ENCODE peak calls at places on chromosomes 11 and 22, in five cellular contexts. V is astrocyte of the cerebellum, Q is left ventricle myocardium inferior, B is A549, T is esophagus squamous epithelium. O is an unnamed sample.
A peak's percentile ranks its signal among the peaks of the same experiment; 100 is the strongest.

GRCh38 chr11:119014209-119014924 is 3.8 kb downstream of the RPS25 start:
- DNase-seq in V (no peak), Q (no peak), B (no peak), T (no peak), O (no peak)

GRCh38 chr11:118274184-118274583 is 10.1 kb upstream of the MPZL2 start:
- DNase-seq in V (no peak), Q (no peak), B (no peak), T (no peak), O (no peak)

GRCh38 chr11:120932305-120932905 is 91.5 kb upstream of the TBCEL start:
- DNase-seq in V (no peak), Q (no peak), B (no peak), T (no peak), O (no peak)

GRCh38 chr11:15897211-15897960 is 459.0 kb downstream of the SOX6 start:
- DNase-seq in V (no peak), Q (no peak), B (no peak), T (no peak), O (peak; percentile 13)

GRCh38 chr22:47206819-47207218 is 444.4 kb downstream of the TBC1D22A start:
- DNase-seq in V (no peak), Q (no peak), B (no peak), T (no peak), O (no peak)

GRCh38 chr11:58024601-58025091 is 965 bp downstream of the OR9Q1 start:
- DNase-seq in V (no peak), Q (peak; percentile 82), B (no peak), T (no peak), O (no peak)

GRCh38 chr22:38843201-38843715 is 570 bp downstream of the NPTXR start:
- DNase-seq in V (no peak), Q (peak; percentile 41), B (peak; percentile 55), T (no peak), O (peak; percentile 70)

GRCh38 chr11:59776210-59777066 is 21.3 kb downstream of the STX3 start:
- DNase-seq in V (peak; percentile 41), Q (no peak), B (peak; percentile 96), T (no peak), O (peak; percentile 58)

GRCh38 chr11:80082386-80082785 is 641.6 kb upstream of the TENM4 start:
- DNase-seq in V (no peak), Q (no peak), B (no peak), T (no peak), O (no peak)

GRCh38 chr11:27610287-27610686 is 90.0 kb downstream of the BDNF start:
- DNase-seq in V (no peak), Q (no peak), B (no peak), T (no peak), O (no peak)

GRCh38 chr11:119376197-119376847 is 5.2 kb downstream of the USP2 start:
- DNase-seq in V (no peak), Q (peak; percentile 62), B (no peak), T (no peak), O (no peak)

GRCh38 chr11:47631473-47631872 is 10.9 kb downstream of the MTCH2 start:
- DNase-seq in V (no peak), Q (no peak), B (no peak), T (no peak), O (no peak)

GRCh38 chr11:83070044-83070877 is 1.4 kb downstream of the RAB30 start:
- DNase-seq in V (no peak), Q (no peak), B (no peak), T (no peak), O (no peak)

GRCh38 chr11:69012092-69013008 is 696 bp downstream of the MRGPRF start:
- DNase-seq in V (no peak), Q (no peak), B (no peak), T (no peak), O (no peak)

GRCh38 chr22:48089601-48090331 is 1327.3 kb downstream of the TBC1D22A start:
- DNase-seq in V (no peak), Q (peak; percentile 44), B (peak; percentile 16), T (no peak), O (no peak)

GRCh38 chr11:6586434-6587359 is 16.7 kb downstream of the RRP8 start:
- DNase-seq in V (no peak), Q (no peak), B (no peak), T (no peak), O (no peak)

GRCh38 chr11:4851033-4851432 is 2.0 kb upstream of the OR51S1 start:
- DNase-seq in V (peak; percentile 32), Q (no peak), B (no peak), T (no peak), O (no peak)

GRCh38 chr11:36057372-36058045 is 113.6 kb downstream of the LDLRAD3 start:
- DNase-seq in V (no peak), Q (no peak), B (no peak), T (no peak), O (no peak)

GRCh38 chr22:23220485-23221350 is 40.4 kb downstream of the BCR start:
- DNase-seq in V (no peak), Q (peak; percentile 15), B (no peak), T (no peak), O (peak; percentile 15)

GRCh38 chr11:20208622-20209090 is 48.4 kb upstream of the DBX1 start:
- DNase-seq in V (no peak), Q (no peak), B (no peak), T (no peak), O (no peak)

GRCh38 chr11:76984741-76985140 is 49.5 kb upstream of the B3GNT6 start:
- DNase-seq in V (no peak), Q (no peak), B (no peak), T (no peak), O (peak; percentile 31)

GRCh38 chr11:118887219-118887618 is 3.5 kb downstream of the CXCR5 start:
- DNase-seq in V (no peak), Q (no peak), B (no peak), T (no peak), O (no peak)

GRCh38 chr11:82864268-82864667 is 36.0 kb downstream of the PRCP start:
- DNase-seq in V (peak; percentile 13), Q (peak; percentile 20), B (peak; percentile 66), T (no peak), O (peak; percentile 61)

GRCh38 chr22:30439836-30440235 is 14.3 kb downstream of the MTFP1 start:
- DNase-seq in V (no peak), Q (no peak), B (no peak), T (no peak), O (no peak)

GRCh38 chr22:30445438-30445936 is 19.9 kb downstream of the MTFP1 start:
- DNase-seq in V (no peak), Q (no peak), B (no peak), T (no peak), O (no peak)

GRCh38 chr22:30441088-30441487 is 15.5 kb downstream of the MTFP1 start:
- DNase-seq in V (no peak), Q (no peak), B (no peak), T (no peak), O (no peak)

GRCh38 chr22:30439226-30439625 is 13.7 kb downstream of the MTFP1 start:
- DNase-seq in V (no peak), Q (no peak), B (no peak), T (no peak), O (no peak)

DNA sequence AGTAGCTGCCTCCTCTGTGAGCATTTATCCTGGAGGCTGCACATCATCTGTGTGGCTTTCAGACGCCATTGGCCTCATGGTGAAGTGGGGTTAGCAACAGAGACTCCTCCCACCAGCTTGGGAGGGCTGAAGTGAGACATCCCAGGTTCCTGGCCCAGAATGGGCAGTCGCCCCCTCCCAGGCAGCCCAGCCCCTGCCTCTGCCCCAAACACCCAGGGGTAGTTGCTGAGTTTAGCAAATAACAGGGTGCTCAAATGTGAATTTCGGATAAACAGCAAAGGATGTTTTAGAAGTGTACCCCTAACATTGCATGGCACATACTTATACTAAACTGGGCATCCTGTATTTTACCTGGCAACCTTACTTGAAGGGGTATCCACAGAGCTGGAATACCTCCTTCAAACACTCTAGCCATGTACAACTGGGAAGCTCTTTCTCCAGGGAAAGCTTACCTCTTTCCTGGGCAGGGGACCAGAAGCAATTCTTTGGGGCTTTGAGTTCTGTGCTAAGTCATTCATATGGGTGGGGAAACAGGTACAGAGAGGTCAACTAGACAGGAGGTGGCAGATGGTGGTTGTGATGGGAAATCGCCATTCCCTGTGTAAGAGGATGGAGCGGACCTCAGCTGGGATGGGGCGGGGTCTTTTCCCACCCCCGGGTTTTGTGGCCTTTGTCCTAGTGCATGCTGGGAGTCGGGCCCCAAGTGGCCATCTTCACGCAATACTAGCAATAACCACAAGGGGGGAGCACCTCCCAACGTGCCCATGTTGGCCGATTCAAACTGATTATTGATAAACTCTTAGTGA is 19.3 kb downstream of the MTFP1 start:
- DNase-seq in V (no peak), Q (no peak), B (peak; percentile 64), T (no peak), O (peak; percentile 80)
- TF ChIP-seq CTCF in V (peak; percentile 74), Q (peak; percentile 70), B (peak; percentile 60), T (peak; percentile 66), O (peak; percentile 95)

GRCh38 chr22:19146215-19146968 is 1.9 kb upstream of the ESS2 start:
- DNase-seq in V (no peak), Q (no peak), B (peak; percentile 18), T (no peak), O (no peak)

GRCh38 chr22:19148417-19149046 is 1.6 kb downstream of the GSC2 start:
- DNase-seq in V (no peak), Q (no peak), B (no peak), T (no peak), O (no peak)

GRCh38 chr22:19149962-19150361 is at the start of gene GSC2:
- DNase-seq in V (no peak), Q (no peak), B (no peak), T (no peak), O (no peak)

GRCh38 chr22:19149047-19149883 is 827 bp downstream of the GSC2 start:
- DNase-seq in V (no peak), Q (no peak), B (no peak), T (no peak), O (no peak)

GRCh38 chr22:19147193-19147780 is 2.8 kb downstream of the GSC2 start:
- DNase-seq in V (no peak), Q (no peak), B (no peak), T (no peak), O (no peak)
- TF ChIP-seq CTCF in V (no peak), Q (no peak), B (no peak), T (no peak), O (no peak)

DNA sequence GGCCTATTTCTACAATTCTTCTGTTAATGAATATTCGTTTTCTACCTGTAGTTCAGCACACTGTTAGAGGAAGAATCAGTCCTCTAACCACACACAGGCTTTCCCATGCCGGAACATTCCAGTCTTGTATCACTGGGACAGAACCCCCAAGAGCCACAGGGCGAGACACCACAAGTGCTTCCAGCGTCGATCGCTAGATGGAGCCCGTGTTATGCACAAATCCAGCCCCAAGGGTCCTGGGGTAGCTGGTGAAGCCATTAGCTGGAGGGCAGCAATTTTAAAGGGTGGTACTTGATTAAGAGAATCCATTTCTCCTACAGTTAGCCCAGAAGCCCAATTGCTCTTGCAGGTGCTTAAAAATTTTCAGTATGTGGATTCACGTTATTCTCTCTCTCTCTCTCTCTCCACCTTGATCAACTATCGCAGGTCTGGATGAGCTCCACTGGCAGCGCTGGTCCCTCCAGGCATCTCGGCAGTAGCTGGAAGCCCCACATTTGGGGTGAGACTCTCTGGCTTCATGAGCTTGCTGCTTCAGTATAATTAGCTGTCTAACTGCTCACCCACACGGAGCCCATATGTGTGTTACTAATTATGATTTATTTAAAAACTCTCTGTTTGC is 148.2 kb upstream of the SNX19 start:
- DNase-seq in V (peak; percentile 51), Q (peak; percentile 25), B (peak; percentile 54), T (no peak), O (peak; percentile 47)
- TF ChIP-seq CTCF in V (peak; percentile 94), Q (peak; percentile 82), B (peak; percentile 72), T (peak; percentile 54), O (peak; percentile 62)

DNA sequence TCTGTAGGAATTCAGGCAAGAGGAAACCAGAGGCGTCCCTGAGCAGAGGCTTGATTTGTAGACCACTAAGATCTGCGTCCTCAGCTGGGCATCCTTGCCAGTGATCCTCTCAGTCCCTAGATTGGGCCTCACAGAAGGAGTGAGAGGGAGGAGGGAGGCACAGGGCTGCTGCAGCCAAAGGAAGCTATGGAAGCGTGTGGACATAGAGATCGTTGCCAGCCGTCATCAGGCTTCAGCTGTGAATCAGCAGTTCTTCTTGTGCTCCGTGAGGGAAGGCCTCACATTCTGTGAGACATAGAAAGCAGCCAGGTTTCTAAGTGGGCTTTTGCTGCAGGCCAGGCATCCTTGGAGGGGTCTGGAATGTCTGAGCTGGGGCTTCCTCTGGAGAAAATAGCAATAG is 254.7 kb upstream of the KIRREL3 start:
- DNase-seq in V (no peak), Q (no peak), B (no peak), T (no peak), O (no peak)
- TF ChIP-seq CTCF in V (no peak), Q (no peak), B (no peak), T (no peak), O (no peak)

O was measured in Calu3.